ENCODE peak calls at places on chromosomes 5 and 9, in four cellular contexts. One of them, this sample, is unnamed.

GRCh38 chr5:32850792-32851191 is 139.7 kb downstream of the NPR3 start:
- DNase-seq in fibroblast of pulmonary artery: no peak
- DNase-seq in colonic mucosa: no peak
- DNase-seq in HCT116: no peak
- DNase-seq in this sample: no peak

GRCh38 chr5:10736354-10736753 is 24.7 kb downstream of the DAP start:
- DNase-seq in HCT116: no peak
- DNase-seq in fibroblast of pulmonary artery: no peak
- DNase-seq in colonic mucosa: no peak
- DNase-seq in this sample: no peak

GRCh38 chr5:56415356-56415765 is 182.2 kb upstream of the ANKRD55 start:
- DNase-seq in fibroblast of pulmonary artery: peak
- DNase-seq in HCT116: no peak
- DNase-seq in colonic mucosa: peak
- DNase-seq in this sample: peak

GRCh38 chr5:149694007-149694406 is 36.1 kb upstream of the PPARGC1B start:
- DNase-seq in colonic mucosa: no peak
- DNase-seq in fibroblast of pulmonary artery: no peak
- DNase-seq in HCT116: no peak
- DNase-seq in this sample: no peak

GRCh38 chr9:27150758-27151431 is 41.9 kb downstream of the TEK start:
- DNase-seq in colonic mucosa: no peak
- DNase-seq in fibroblast of pulmonary artery: peak
- DNase-seq in HCT116: no peak
- DNase-seq in this sample: peak

GRCh38 chr9:859251-859650 is 17.8 kb downstream of the DMRT1 start:
- DNase-seq in HCT116: no peak
- DNase-seq in fibroblast of pulmonary artery: no peak
- DNase-seq in colonic mucosa: no peak
- DNase-seq in this sample: no peak

GRCh38 chr9:6184749-6185645 is 30.6 kb upstream of the IL33 start:
- DNase-seq in colonic mucosa: no peak
- DNase-seq in HCT116: no peak
- DNase-seq in fibroblast of pulmonary artery: peak
- DNase-seq in this sample: peak

GRCh38 chr5:95861221-95861857 is 38.8 kb upstream of the GLRX start:
- DNase-seq in HCT116: peak
- DNase-seq in fibroblast of pulmonary artery: peak
- DNase-seq in colonic mucosa: peak
- DNase-seq in this sample: peak

GRCh38 chr5:44332360-44332971 is 56.8 kb downstream of the FGF10 start:
- DNase-seq in fibroblast of pulmonary artery: peak
- DNase-seq in colonic mucosa: no peak
- DNase-seq in HCT116: peak
- DNase-seq in this sample: peak

GRCh38 chr9:36102742-36103495 is 33.6 kb upstream of the GLIPR2 start:
- DNase-seq in fibroblast of pulmonary artery: peak
- DNase-seq in HCT116: peak
- DNase-seq in colonic mucosa: peak
- DNase-seq in this sample: peak

GRCh38 chr9:27033815-27034403 is 28.4 kb upstream of the LRRC19 start:
- DNase-seq in fibroblast of pulmonary artery: peak
- DNase-seq in colonic mucosa: peak
- DNase-seq in HCT116: peak
- DNase-seq in this sample: peak

GRCh38 chr9:86239053-86239770 is 20.2 kb downstream of the C9orf153 start:
- DNase-seq in HCT116: no peak
- DNase-seq in fibroblast of pulmonary artery: no peak
- DNase-seq in colonic mucosa: no peak
- DNase-seq in this sample: no peak

GRCh38 chr5:171798413-171798812 is 12.8 kb downstream of the SMIM23 start:
- DNase-seq in fibroblast of pulmonary artery: no peak
- DNase-seq in HCT116: no peak
- DNase-seq in colonic mucosa: no peak
- DNase-seq in this sample: no peak

GRCh38 chr5:9784231-9784630 is 154.1 kb upstream of the TAS2R1 start:
- DNase-seq in colonic mucosa: no peak
- DNase-seq in fibroblast of pulmonary artery: no peak
- DNase-seq in HCT116: no peak
- DNase-seq in this sample: no peak

GRCh38 chr9:20903214-20903613 is 128.2 kb downstream of the HACD4 start:
- DNase-seq in fibroblast of pulmonary artery: no peak
- DNase-seq in HCT116: no peak
- DNase-seq in colonic mucosa: peak
- DNase-seq in this sample: no peak

GRCh38 chr5:157511656-157512644 is 51.9 kb downstream of the NIPAL4 start:
- DNase-seq in colonic mucosa: peak
- DNase-seq in fibroblast of pulmonary artery: peak
- DNase-seq in HCT116: peak
- DNase-seq in this sample: peak

GRCh38 chr9:97307500-97308163 is at the start of gene CCDC180:
- DNase-seq in colonic mucosa: no peak
- DNase-seq in fibroblast of pulmonary artery: peak
- DNase-seq in HCT116: no peak
- DNase-seq in this sample: peak

GRCh38 chr9:20838218-20838617 is 154.2 kb downstream of the FOCAD start:
- DNase-seq in fibroblast of pulmonary artery: peak
- DNase-seq in HCT116: no peak
- DNase-seq in colonic mucosa: no peak
- DNase-seq in this sample: peak

GRCh38 chr5:91166040-91166807 is 216.9 kb downstream of the ARRDC3 start:
- DNase-seq in fibroblast of pulmonary artery: peak
- DNase-seq in HCT116: no peak
- DNase-seq in colonic mucosa: no peak
- DNase-seq in this sample: peak

GRCh38 chr5:160199410-160199911 is 29.8 kb upstream of the FABP6 start:
- DNase-seq in colonic mucosa: peak
- DNase-seq in fibroblast of pulmonary artery: peak
- DNase-seq in HCT116: no peak
- DNase-seq in this sample: peak

GRCh38 chr5:112870976-112871375 is 9.9 kb downstream of the SRP19 start:
- DNase-seq in HCT116: no peak
- DNase-seq in fibroblast of pulmonary artery: no peak
- DNase-seq in colonic mucosa: no peak
- DNase-seq in this sample: no peak

GRCh38 chr5:65791721-65792698 is 70.0 kb downstream of the NLN start:
- DNase-seq in colonic mucosa: no peak
- DNase-seq in fibroblast of pulmonary artery: no peak
- DNase-seq in HCT116: no peak
- DNase-seq in this sample: no peak

GRCh38 chr5:136025900-136026299 is 2.9 kb upstream of the TGFBI start:
- DNase-seq in colonic mucosa: no peak
- DNase-seq in fibroblast of pulmonary artery: peak
- DNase-seq in HCT116: no peak
- DNase-seq in this sample: peak

GRCh38 chr5:142046191-142046590 is 33.4 kb upstream of the GNPDA1 start:
- DNase-seq in colonic mucosa: no peak
- DNase-seq in fibroblast of pulmonary artery: no peak
- DNase-seq in HCT116: no peak
- DNase-seq in this sample: no peak

GRCh38 chr5:121478636-121479035 is 373.0 kb upstream of the FTMT start:
- DNase-seq in HCT116: no peak
- DNase-seq in colonic mucosa: no peak
- DNase-seq in fibroblast of pulmonary artery: no peak
- DNase-seq in this sample: no peak

GRCh38 chr5:31962321-31962720 is 211.8 kb downstream of the GOLPH3 start:
- DNase-seq in fibroblast of pulmonary artery: no peak
- DNase-seq in HCT116: no peak
- DNase-seq in colonic mucosa: no peak
- DNase-seq in this sample: no peak

GRCh38 chr5:99349842-99350241 is 421.0 kb upstream of the CHD1 start:
- DNase-seq in fibroblast of pulmonary artery: no peak
- DNase-seq in HCT116: no peak
- DNase-seq in colonic mucosa: no peak
- DNase-seq in this sample: no peak

GRCh38 chr5:137374110-137374853 is 124.8 kb downstream of the SPOCK1 start:
- DNase-seq in fibroblast of pulmonary artery: no peak
- DNase-seq in colonic mucosa: no peak
- DNase-seq in HCT116: no peak
- DNase-seq in this sample: no peak

GRCh38 chr9:99819123-99819483 is 2.6 kb upstream of the NR4A3 start:
- DNase-seq in colonic mucosa: no peak
- DNase-seq in fibroblast of pulmonary artery: no peak
- DNase-seq in HCT116: no peak
- DNase-seq in this sample: no peak

GRCh38 chr5:150577378-150577777 is 63.1 kb upstream of the SYNPO start:
- DNase-seq in fibroblast of pulmonary artery: no peak
- DNase-seq in colonic mucosa: no peak
- DNase-seq in HCT116: no peak
- DNase-seq in this sample: no peak

GRCh38 chr5:147085409-147085808 is 149.4 kb upstream of the STK32A start:
- DNase-seq in fibroblast of pulmonary artery: no peak
- DNase-seq in HCT116: no peak
- DNase-seq in colonic mucosa: no peak
- DNase-seq in this sample: no peak
- H3K4me3 ChIP-seq in fibroblast of pulmonary artery: no peak
- H3K4me3 ChIP-seq in HCT116: no peak
- H3K4me3 ChIP-seq in colonic mucosa: no peak
- H3K4me3 ChIP-seq in this sample: no peak

GRCh38 chr9:87857948-87858335 is 24.7 kb upstream of the SPATA31E1 start:
- DNase-seq in HCT116: no peak
- DNase-seq in fibroblast of pulmonary artery: no peak
- DNase-seq in colonic mucosa: no peak
- DNase-seq in this sample: no peak

GRCh38 chr9:87855061-87855460 is 27.6 kb upstream of the SPATA31E1 start:
- DNase-seq in fibroblast of pulmonary artery: no peak
- DNase-seq in colonic mucosa: no peak
- DNase-seq in HCT116: no peak
- DNase-seq in this sample: no peak

GRCh38 chr9:87859786-87860185 is 22.9 kb upstream of the SPATA31E1 start:
- DNase-seq in colonic mucosa: no peak
- DNase-seq in fibroblast of pulmonary artery: no peak
- DNase-seq in HCT116: no peak
- DNase-seq in this sample: no peak

GRCh38 chr9:87859137-87859536 is 23.5 kb upstream of the SPATA31E1 start:
- DNase-seq in HCT116: no peak
- DNase-seq in colonic mucosa: no peak
- DNase-seq in fibroblast of pulmonary artery: no peak
- DNase-seq in this sample: no peak

DNA sequence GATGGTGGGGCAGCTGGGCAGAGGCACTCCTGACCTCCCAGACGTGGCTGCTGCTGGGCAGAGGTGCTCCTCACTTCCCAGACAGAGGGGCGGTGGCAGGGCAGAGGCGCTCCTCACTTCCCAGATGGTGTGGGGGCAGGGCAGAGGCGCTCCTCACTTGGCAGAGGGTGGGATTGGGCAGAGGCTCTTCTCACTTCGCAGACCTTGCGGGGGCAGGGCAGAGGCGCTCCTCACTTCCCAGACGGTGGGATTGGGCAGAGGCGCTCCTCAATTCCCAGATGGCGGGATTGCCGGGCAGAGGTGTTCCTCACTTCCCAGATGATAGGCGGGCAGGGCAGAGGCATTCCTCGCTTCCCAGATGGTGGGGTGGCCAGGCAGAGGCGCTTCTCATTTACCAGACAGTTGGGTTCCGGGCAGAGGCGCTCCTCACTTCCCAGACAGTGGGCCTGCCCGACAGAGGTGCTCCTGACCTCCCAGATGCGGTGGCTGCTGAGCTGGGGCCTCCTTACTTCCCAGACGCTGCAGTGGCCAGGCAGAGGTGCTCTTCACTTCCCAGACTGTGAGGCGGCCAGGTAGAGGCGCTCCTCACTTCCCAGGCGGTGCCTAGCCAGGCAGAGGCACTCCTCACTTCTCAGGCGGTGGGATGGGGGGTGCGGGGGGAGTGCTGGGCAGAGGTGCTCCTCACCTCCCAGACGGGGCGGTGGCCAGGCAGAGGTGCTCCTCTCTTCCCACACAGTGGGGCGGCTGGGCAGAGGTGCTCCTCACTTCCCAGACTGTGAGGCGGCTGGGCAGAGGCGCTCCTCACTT is 25.3 kb upstream of the SPATA31E1 start:
- DNase-seq in fibroblast of pulmonary artery: no peak
- DNase-seq in HCT116: no peak
- DNase-seq in colonic mucosa: no peak
- DNase-seq in this sample: no peak
- TF ChIP-seq CTCF in fibroblast of pulmonary artery: no peak
- TF ChIP-seq CTCF in HCT116: no peak
- TF ChIP-seq CTCF in colonic mucosa: no peak
- TF ChIP-seq CTCF in this sample: no peak

DNA sequence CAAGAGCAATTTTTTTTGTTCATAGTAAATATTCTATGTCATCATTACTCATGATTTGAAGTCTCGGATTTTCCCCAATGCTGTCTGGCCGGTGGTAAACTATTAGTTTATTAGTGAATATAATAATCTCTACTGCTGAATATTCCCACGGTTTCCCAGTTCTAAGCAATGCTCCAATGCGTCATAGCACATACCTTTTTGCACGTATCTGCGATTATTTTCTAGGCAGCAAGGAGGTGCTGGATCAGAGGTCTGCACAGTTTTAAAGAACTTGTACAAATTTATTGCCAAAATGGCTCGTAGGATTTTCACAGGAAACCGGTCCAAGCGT is 43.9 kb upstream of the TCF7 start:
- DNase-seq in fibroblast of pulmonary artery: peak
- DNase-seq in HCT116: no peak
- DNase-seq in colonic mucosa: no peak
- DNase-seq in this sample: peak
- H3K4me3 ChIP-seq in fibroblast of pulmonary artery: peak
- H3K4me3 ChIP-seq in HCT116: no peak
- H3K4me3 ChIP-seq in colonic mucosa: peak
- H3K4me3 ChIP-seq in this sample: peak

DNA sequence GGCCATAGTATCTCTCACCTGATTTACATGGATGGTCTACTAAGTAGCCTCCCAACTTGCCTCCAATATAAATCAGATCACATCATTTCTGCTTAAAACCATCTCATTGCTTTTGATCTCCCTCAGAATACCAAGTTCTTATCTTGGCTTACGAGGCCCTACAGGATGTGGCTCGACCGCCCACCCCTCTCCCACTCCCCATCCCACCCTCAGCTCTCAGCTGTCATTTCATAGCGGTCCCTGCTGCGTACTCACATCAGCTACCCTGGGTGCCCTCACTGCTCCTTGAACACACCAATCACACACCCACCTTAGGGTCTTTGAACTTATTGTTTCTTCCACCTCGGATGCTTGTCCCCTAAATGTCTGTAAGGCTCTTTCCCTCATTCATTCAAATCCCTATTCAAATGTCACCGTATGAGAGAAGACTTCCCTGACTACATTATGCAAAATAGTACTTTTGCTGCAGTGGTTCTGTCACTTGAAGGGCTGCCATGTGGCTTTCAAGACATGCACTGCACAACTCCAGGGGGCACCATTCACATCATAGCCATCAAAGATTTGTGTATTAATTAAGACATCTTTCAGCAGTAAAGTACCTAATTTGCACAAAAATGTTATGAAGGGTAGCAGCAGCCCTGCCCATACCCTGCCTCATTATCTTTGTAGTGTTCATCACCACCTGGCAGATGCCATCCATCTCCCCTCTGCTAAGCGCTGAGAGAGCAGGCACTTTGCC is 171.1 kb downstream of the ENC1 start:
- DNase-seq in colonic mucosa: no peak
- DNase-seq in fibroblast of pulmonary artery: no peak
- DNase-seq in HCT116: no peak
- DNase-seq in this sample: no peak
- TF ChIP-seq CTCF in colonic mucosa: no peak
- TF ChIP-seq CTCF in fibroblast of pulmonary artery: no peak
- TF ChIP-seq CTCF in HCT116: no peak
- TF ChIP-seq CTCF in this sample: no peak

GRCh38 chr9:70405808-70406445 is 8.5 kb downstream of the KLF9 start:
- DNase-seq in HCT116: no peak
- DNase-seq in colonic mucosa: peak
- DNase-seq in fibroblast of pulmonary artery: no peak
- DNase-seq in this sample: peak
- H3K4me3 ChIP-seq in HCT116: no peak
- H3K4me3 ChIP-seq in colonic mucosa: no peak
- H3K4me3 ChIP-seq in fibroblast of pulmonary artery: no peak
- H3K4me3 ChIP-seq in this sample: peak